ENCODE peak calls at places on chromosomes 16 and 17, in ten cellular contexts. S is PC-9; A is PC-3; H is sigmoid colon; Y is GM23338; G is gastrocnemius medialis; I is pancreas; W is uterus; P is CD4-positive, alpha-beta T cell; L is esophagus squamous epithelium. T is an unnamed sample.

GRCh38 chr17:32876414-32877163 is at the start of gene MYO1D:
- DNase-seq in W (peak), P (peak), H (peak), L (no peak), S (peak), A (peak), I (peak), G (peak), Y (peak), T (no peak)

GRCh38 chr17:15384142-15384803 is 42.9 kb upstream of the TEKT3 start:
- DNase-seq in P (no peak), G (peak), S (no peak), L (no peak), A (no peak), Y (peak), W (peak), I (no peak), H (peak), T (no peak)

GRCh38 chr16:84408314-84408690 is 40.0 kb downstream of the ATP2C2 start:
- DNase-seq in W (no peak), I (no peak), S (no peak), A (no peak), Y (no peak), L (no peak), H (no peak), G (no peak), P (no peak), T (no peak)

GRCh38 chr17:55413825-55414489 is 7.7 kb downstream of the MMD start:
- DNase-seq in S (no peak), A (no peak), Y (no peak), P (no peak), L (no peak), H (no peak), W (no peak), I (no peak), G (no peak), T (no peak)

GRCh38 chr16:8776193-8776592 is 21.2 kb downstream of the TMEM186 start:
- DNase-seq in W (no peak), A (peak), P (no peak), S (peak), L (no peak), H (no peak), I (no peak), G (no peak), Y (peak), T (no peak)

GRCh38 chr17:69734656-69735055 is 320.2 kb downstream of the MAP2K6 start:
- DNase-seq in Y (no peak), G (no peak), H (no peak), S (no peak), L (no peak), P (no peak), I (no peak), W (no peak), A (no peak), T (no peak)

GRCh38 chr16:68612996-68613395 is 32.1 kb upstream of the CDH3 start:
- DNase-seq in S (no peak), L (no peak), H (no peak), I (no peak), G (no peak), W (no peak), A (no peak), P (no peak), Y (no peak), T (no peak)

GRCh38 chr16:8396463-8396862 is 193.8 kb downstream of the TMEM114 start:
- DNase-seq in G (no peak), L (no peak), P (no peak), S (no peak), Y (no peak), H (no peak), I (no peak), W (no peak), A (no peak), T (no peak)

GRCh38 chr17:78673395-78673794 is 96.2 kb upstream of the DNAH17 start:
- DNase-seq in I (no peak), A (no peak), G (no peak), W (no peak), H (no peak), Y (no peak), S (no peak), L (no peak), P (no peak), T (no peak)

GRCh38 chr16:85816159-85816558 is 16.7 kb downstream of the COX4I1 start:
- DNase-seq in S (no peak), H (peak), Y (no peak), A (no peak), L (no peak), G (no peak), I (no peak), P (no peak), W (no peak), T (no peak)

GRCh38 chr16:81585785-81586184 is 141.2 kb downstream of the CMIP start:
- DNase-seq in P (no peak), W (no peak), G (no peak), I (no peak), L (no peak), S (no peak), H (no peak), A (peak), Y (peak), T (no peak)
- TF ChIP-seq CTCF in P (no peak), W (no peak), G (no peak), I (no peak), L (no peak), S (peak), H (no peak), A (peak), Y (peak), T (no peak)

GRCh38 chr16:21179983-21180365 is 21.5 kb downstream of the LDAF1 start:
- DNase-seq in W (no peak), I (no peak), A (no peak), G (no peak), Y (no peak), P (no peak), L (no peak), S (no peak), H (no peak), T (no peak)
- H3K27ac ChIP-seq in W (no peak), I (no peak), A (no peak), G (no peak), Y (no peak), P (no peak), L (no peak), S (no peak), H (no peak), T (peak)

DNA sequence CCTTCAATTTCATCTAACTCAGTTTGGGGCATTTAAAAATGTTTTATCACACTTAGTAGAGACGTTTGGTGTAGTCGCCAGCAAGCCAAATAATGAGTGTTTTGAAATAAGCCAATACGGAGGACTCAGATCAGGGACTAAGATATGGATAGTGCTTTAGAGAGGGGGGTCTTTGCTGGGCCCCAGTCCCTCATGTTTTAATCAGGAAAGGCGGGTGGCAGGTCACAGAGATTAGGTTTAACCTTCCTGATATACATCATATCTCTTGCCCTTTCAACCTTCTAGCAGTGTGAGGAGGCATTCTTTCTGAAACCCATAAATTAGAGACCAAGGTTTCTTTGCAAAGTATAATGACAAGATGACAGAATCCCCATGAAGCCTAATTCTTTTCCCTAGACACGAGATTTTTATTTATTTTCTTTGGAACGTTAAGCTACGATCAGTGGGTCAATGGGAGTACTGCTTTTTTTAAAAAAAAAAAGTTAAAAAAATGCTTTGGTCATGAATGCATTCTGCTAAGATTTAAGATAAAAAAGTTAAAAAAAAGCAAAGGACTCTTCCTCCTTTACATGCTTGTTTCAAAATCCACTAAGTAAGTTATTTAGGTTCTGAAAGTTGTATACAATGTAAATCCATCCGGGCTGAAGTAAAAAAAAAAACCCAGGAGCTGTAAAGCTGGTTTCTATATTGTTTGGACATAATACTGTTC is 572.1 kb upstream of the SALL1 start:
- DNase-seq in S (no peak), A (no peak), W (no peak), L (no peak), H (no peak), G (no peak), P (no peak), I (no peak), Y (no peak), T (no peak)
- TF ChIP-seq CTCF in S (no peak), A (no peak), W (no peak), L (no peak), H (no peak), G (no peak), P (no peak), I (no peak), Y (no peak), T (no peak)

GRCh38 chr17:82787081-82787848 is 35.4 kb downstream of the TBCD start:
- DNase-seq in S (no peak), G (peak), H (peak), A (no peak), P (no peak), W (no peak), Y (no peak), I (peak), L (no peak), T (no peak)
- H3K27ac ChIP-seq in S (no peak), G (peak), H (no peak), A (no peak), P (no peak), W (no peak), Y (no peak), I (no peak), L (peak), T (no peak)

GRCh38 chr17:39631403-39631802 is 4.7 kb downstream of the PPP1R1B start:
- DNase-seq in G (no peak), L (no peak), Y (peak), S (peak), H (no peak), P (no peak), I (no peak), A (peak), W (no peak), T (no peak)
- TF ChIP-seq CTCF in G (no peak), L (no peak), Y (no peak), S (no peak), H (no peak), P (no peak), I (no peak), A (no peak), W (no peak), T (no peak)

T was measured in thoracic aorta.